ENCODE peak calls at places on chromosome 2, in eight cellular contexts. E, J, P, O, Z, R, Q and C are unnamed samples.

GRCh38 chr2:39114771-39115170 is 6.1 kb downstream of the SOS1 start:
- DNase-seq in E (no peak), J (no peak), P (no peak), O (no peak), Z (peak), R (no peak), Q (no peak), C (no peak)

GRCh38 chr2:144712277-144712944 is 192.5 kb upstream of the ZEB2 start:
- DNase-seq in E (no peak), J (no peak), P (no peak), O (peak), Z (no peak), R (no peak), Q (no peak), C (no peak)

GRCh38 chr2:106694960-106695470 is 191.0 kb downstream of the ST6GAL2 start:
- DNase-seq in E (no peak), J (no peak), P (no peak), O (no peak), Z (no peak), R (no peak), Q (no peak), C (no peak)

GRCh38 chr2:133812826-133813617 is 244.8 kb upstream of the NCKAP5 start:
- DNase-seq in E (no peak), J (no peak), P (peak), O (peak), Z (no peak), R (no peak), Q (peak), C (no peak)

GRCh38 chr2:236371010-236371409 is 106.8 kb upstream of the ASB18 start:
- DNase-seq in E (no peak), J (no peak), P (no peak), O (no peak), Z (no peak), R (no peak), Q (no peak), C (no peak)

GRCh38 chr2:66854304-66854703 is 419.4 kb downstream of the MEIS1 start:
- DNase-seq in E (no peak), J (no peak), P (no peak), O (no peak), Z (no peak), R (no peak), Q (no peak), C (no peak)

GRCh38 chr2:83103602-83104001 is 1355.5 kb downstream of the SUCLG1 start:
- DNase-seq in E (no peak), J (no peak), P (no peak), O (peak), Z (peak), R (no peak), Q (peak), C (no peak)

GRCh38 chr2:123179526-123179925 is 845.6 kb upstream of the CNTNAP5 start:
- DNase-seq in E (no peak), J (no peak), P (no peak), O (no peak), Z (no peak), R (no peak), Q (no peak), C (no peak)

GRCh38 chr2:173860082-173860481 is 105.1 kb downstream of the SP3 start:
- DNase-seq in E (no peak), J (no peak), P (no peak), O (no peak), Z (no peak), R (no peak), Q (no peak), C (no peak)

GRCh38 chr2:28752608-28752984 is 966 bp downstream of the PPP1CB start:
- DNase-seq in E (no peak), J (no peak), P (no peak), O (no peak), Z (no peak), R (no peak), Q (no peak), C (no peak)

GRCh38 chr2:188497736-188498135 is 206.1 kb downstream of the GULP1 start:
- DNase-seq in E (no peak), J (no peak), P (no peak), O (no peak), Z (no peak), R (no peak), Q (no peak), C (no peak)

GRCh38 chr2:224807153-224807964 is 91.2 kb upstream of the CCDC195 start:
- DNase-seq in E (no peak), J (no peak), P (no peak), O (no peak), Z (no peak), R (no peak), Q (no peak), C (no peak)

GRCh38 chr2:121502246-121502645 is 28.4 kb upstream of the RNU4ATAC start:
- DNase-seq in E (no peak), J (no peak), P (no peak), O (peak), Z (no peak), R (no peak), Q (no peak), C (no peak)

GRCh38 chr2:65292095-65292378 is 64.4 kb downstream of the ACTR2 start:
- DNase-seq in E (no peak), J (no peak), P (peak), O (no peak), Z (no peak), R (no peak), Q (peak), C (no peak)

GRCh38 chr2:52658598-52658997 is 1109.0 kb upstream of the CHAC2 start:
- DNase-seq in E (no peak), J (no peak), P (peak), O (peak), Z (no peak), R (no peak), Q (no peak), C (no peak)

GRCh38 chr2:12244070-12244469 is 472.7 kb upstream of the TRIB2 start:
- DNase-seq in E (no peak), J (no peak), P (no peak), O (no peak), Z (no peak), R (no peak), Q (peak), C (no peak)

GRCh38 chr2:27960237-27960912 is 69.8 kb downstream of the BABAM2 start:
- DNase-seq in E (no peak), J (no peak), P (peak), O (peak), Z (peak), R (no peak), Q (peak), C (no peak)

GRCh38 chr2:109128048-109128465 is 948 bp upstream of the SH3RF3 start:
- DNase-seq in E (peak), J (peak), P (peak), O (peak), Z (peak), R (peak), Q (peak), C (peak)

GRCh38 chr2:39499336-39499735 is 62.3 kb upstream of the MAP4K3 start:
- DNase-seq in E (no peak), J (no peak), P (no peak), O (no peak), Z (no peak), R (no peak), Q (no peak), C (no peak)

GRCh38 chr2:238903141-238903540 is 55.3 kb downstream of the TWIST2 start:
- DNase-seq in E (no peak), J (no peak), P (no peak), O (no peak), Z (no peak), R (no peak), Q (no peak), C (no peak)

GRCh38 chr2:147600223-147600622 is 244.6 kb upstream of the ACVR2A start:
- DNase-seq in E (no peak), J (no peak), P (no peak), O (no peak), Z (no peak), R (no peak), Q (no peak), C (no peak)

GRCh38 chr2:135175177-135175576 is 123.1 kb downstream of the RAB3GAP1 start:
- DNase-seq in E (no peak), J (no peak), P (no peak), O (no peak), Z (no peak), R (no peak), Q (no peak), C (no peak)

GRCh38 chr2:26068602-26069298 is 34.9 kb downstream of the RAB10 start:
- DNase-seq in E (no peak), J (no peak), P (peak), O (peak), Z (peak), R (no peak), Q (peak), C (no peak)

GRCh38 chr2:172461591-172462392 is 34.4 kb downstream of the ITGA6 start:
- DNase-seq in E (peak), J (no peak), P (peak), O (no peak), Z (peak), R (peak), Q (peak), C (peak)

GRCh38 chr2:124317628-124318027 is 292.5 kb downstream of the CNTNAP5 start:
- DNase-seq in E (no peak), J (no peak), P (no peak), O (no peak), Z (no peak), R (no peak), Q (no peak), C (no peak)

GRCh38 chr2:67576991-67577390 is 179.9 kb downstream of the ETAA1 start:
- DNase-seq in E (no peak), J (no peak), P (no peak), O (no peak), Z (no peak), R (no peak), Q (no peak), C (no peak)

GRCh38 chr2:40403233-40403841 is 48.6 kb downstream of the SLC8A1 start:
- DNase-seq in E (no peak), J (no peak), P (no peak), O (peak), Z (peak), R (no peak), Q (peak), C (no peak)

GRCh38 chr2:99140056-99140859 is 1.2 kb upstream of the C2orf15 start:
- DNase-seq in E (no peak), J (no peak), P (no peak), O (no peak), Z (no peak), R (no peak), Q (no peak), C (no peak)

GRCh38 chr2:15943378-15943851 is 3.1 kb downstream of the MYCN start:
- DNase-seq in E (peak), J (no peak), P (peak), O (no peak), Z (no peak), R (peak), Q (no peak), C (peak)

GRCh38 chr2:228731517-228731916 is 539.6 kb downstream of the PID1 start:
- DNase-seq in E (no peak), J (no peak), P (no peak), O (peak), Z (peak), R (no peak), Q (peak), C (no peak)

GRCh38 chr2:135963841-135964240 is 21.6 kb downstream of the DARS1 start:
- DNase-seq in E (no peak), J (no peak), P (no peak), O (no peak), Z (no peak), R (no peak), Q (peak), C (no peak)

GRCh38 chr2:229492034-229492433 is 220.9 kb upstream of the PID1 start:
- DNase-seq in E (no peak), J (no peak), P (no peak), O (no peak), Z (no peak), R (no peak), Q (peak), C (no peak)